ENCODE peak calls at places on chromosomes 7 and 10, in six cellular contexts. One of them, this sample, is unnamed.

GRCh38 chr10:32445036-32445435 is 904 bp upstream of the CCDC7 start:
- DNase-seq in HCT116: no peak
- DNase-seq in spleen: peak
- DNase-seq in transverse colon: no peak
- DNase-seq in GM12878: no peak
- DNase-seq in upper lobe of left lung: peak
- DNase-seq in this sample: no peak

GRCh38 chr10:124709862-124710261 is 34.3 kb downstream of the FAM53B start:
- DNase-seq in GM12878: no peak
- DNase-seq in upper lobe of left lung: peak
- DNase-seq in transverse colon: peak
- DNase-seq in spleen: peak
- DNase-seq in HCT116: no peak
- DNase-seq in this sample: no peak

GRCh38 chr7:80312139-80312661 is 177.6 kb downstream of the GNAI1 start:
- DNase-seq in HCT116: no peak
- DNase-seq in GM12878: no peak
- DNase-seq in transverse colon: peak
- DNase-seq in spleen: no peak
- DNase-seq in upper lobe of left lung: no peak
- DNase-seq in this sample: no peak

GRCh38 chr10:498760-499435 is 190.6 kb downstream of the DIP2C start:
- DNase-seq in HCT116: no peak
- DNase-seq in GM12878: no peak
- DNase-seq in spleen: peak
- DNase-seq in upper lobe of left lung: no peak
- DNase-seq in transverse colon: no peak
- DNase-seq in this sample: no peak

GRCh38 chr7:139720705-139721231 is 57.0 kb downstream of the HIPK2 start:
- DNase-seq in GM12878: no peak
- DNase-seq in transverse colon: peak
- DNase-seq in spleen: no peak
- DNase-seq in HCT116: no peak
- DNase-seq in upper lobe of left lung: no peak
- DNase-seq in this sample: no peak

GRCh38 chr7:20595971-20596370 is 19.5 kb upstream of the ABCB5 start:
- DNase-seq in GM12878: no peak
- DNase-seq in spleen: no peak
- DNase-seq in transverse colon: no peak
- DNase-seq in HCT116: no peak
- DNase-seq in upper lobe of left lung: no peak
- DNase-seq in this sample: no peak

GRCh38 chr10:25294032-25294926 is 119.5 kb downstream of the GPR158 start:
- DNase-seq in HCT116: peak
- DNase-seq in spleen: no peak
- DNase-seq in upper lobe of left lung: no peak
- DNase-seq in transverse colon: no peak
- DNase-seq in GM12878: no peak
- DNase-seq in this sample: no peak

GRCh38 chr7:76427635-76428034 is 2.9 kb downstream of the ZP3 start:
- DNase-seq in GM12878: no peak
- DNase-seq in HCT116: no peak
- DNase-seq in spleen: no peak
- DNase-seq in transverse colon: no peak
- DNase-seq in upper lobe of left lung: no peak
- DNase-seq in this sample: no peak

GRCh38 chr10:122019414-122019975 is 30.5 kb downstream of the TACC2 start:
- DNase-seq in GM12878: no peak
- DNase-seq in HCT116: no peak
- DNase-seq in transverse colon: peak
- DNase-seq in upper lobe of left lung: peak
- DNase-seq in spleen: no peak
- DNase-seq in this sample: no peak

GRCh38 chr7:25028370-25028971 is 48.5 kb upstream of the OSBPL3 start:
- DNase-seq in GM12878: no peak
- DNase-seq in spleen: no peak
- DNase-seq in HCT116: no peak
- DNase-seq in transverse colon: no peak
- DNase-seq in upper lobe of left lung: no peak
- DNase-seq in this sample: no peak

GRCh38 chr7:157276091-157276561 is 60.7 kb upstream of the DNAJB6 start:
- DNase-seq in HCT116: no peak
- DNase-seq in upper lobe of left lung: no peak
- DNase-seq in spleen: peak
- DNase-seq in GM12878: no peak
- DNase-seq in transverse colon: no peak
- DNase-seq in this sample: no peak

GRCh38 chr7:99864041-99864440 is 12.8 kb downstream of the OR2AE1 start:
- DNase-seq in HCT116: no peak
- DNase-seq in upper lobe of left lung: no peak
- DNase-seq in transverse colon: no peak
- DNase-seq in spleen: no peak
- DNase-seq in GM12878: no peak
- DNase-seq in this sample: no peak

GRCh38 chr7:16657656-16658279 is 11.8 kb downstream of the BZW2 start:
- DNase-seq in upper lobe of left lung: no peak
- DNase-seq in spleen: no peak
- DNase-seq in HCT116: no peak
- DNase-seq in transverse colon: peak
- DNase-seq in GM12878: no peak
- DNase-seq in this sample: no peak

GRCh38 chr7:99359465-99360154 is 14.9 kb upstream of the ARPC1B start:
- DNase-seq in GM12878: no peak
- DNase-seq in spleen: no peak
- DNase-seq in HCT116: no peak
- DNase-seq in transverse colon: no peak
- DNase-seq in upper lobe of left lung: no peak
- DNase-seq in this sample: no peak

DNA sequence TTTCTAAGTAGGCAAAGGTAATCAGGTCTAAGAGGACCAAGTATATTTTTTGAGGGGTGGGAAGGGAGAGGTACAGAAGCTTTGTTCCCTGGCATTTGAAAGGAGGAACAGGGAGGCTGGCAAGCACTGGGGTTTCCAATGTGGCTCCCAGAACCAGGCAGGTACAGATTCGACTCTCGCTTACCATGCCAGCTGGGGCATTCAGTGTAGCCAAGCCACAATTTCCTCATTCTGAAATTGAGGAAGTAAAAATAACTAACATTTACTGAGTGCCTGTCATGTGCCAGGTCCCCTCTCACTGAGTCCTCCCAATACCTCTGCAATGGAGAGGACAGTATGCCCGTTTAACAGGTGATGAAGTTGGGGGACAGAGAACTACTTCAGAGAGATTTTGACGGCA is 45.9 kb upstream of the BET1 start:
- DNase-seq in transverse colon: peak
- DNase-seq in GM12878: peak
- DNase-seq in HCT116: no peak
- DNase-seq in upper lobe of left lung: no peak
- DNase-seq in spleen: peak
- DNase-seq in this sample: no peak
- TF ChIP-seq POLR2AphosphoS5 in transverse colon: no peak
- TF ChIP-seq POLR2AphosphoS5 in GM12878: no peak
- TF ChIP-seq POLR2AphosphoS5 in HCT116: no peak
- TF ChIP-seq POLR2AphosphoS5 in upper lobe of left lung: no peak
- TF ChIP-seq POLR2AphosphoS5 in spleen: no peak
- TF ChIP-seq POLR2AphosphoS5 in this sample: no peak

GRCh38 chr7:101217388-101218235 is at the start of the genes PLOD3 and ZNHIT1:
- DNase-seq in spleen: peak
- DNase-seq in HCT116: peak
- DNase-seq in transverse colon: peak
- DNase-seq in upper lobe of left lung: peak
- DNase-seq in GM12878: peak
- DNase-seq in this sample: peak
- TF ChIP-seq POLR2A in spleen: no peak
- TF ChIP-seq POLR2A in HCT116: peak
- TF ChIP-seq POLR2A in transverse colon: peak
- TF ChIP-seq POLR2A in upper lobe of left lung: no peak
- TF ChIP-seq POLR2A in GM12878: peak
- TF ChIP-seq POLR2A in this sample: peak

GRCh38 chr7:96949766-96950165 is 55.6 kb upstream of the DLX6 start:
- DNase-seq in spleen: no peak
- DNase-seq in GM12878: no peak
- DNase-seq in transverse colon: no peak
- DNase-seq in HCT116: no peak
- DNase-seq in upper lobe of left lung: no peak
- DNase-seq in this sample: no peak
- TF ChIP-seq POLR2AphosphoS5 in spleen: no peak
- TF ChIP-seq POLR2AphosphoS5 in GM12878: no peak
- TF ChIP-seq POLR2AphosphoS5 in transverse colon: no peak
- TF ChIP-seq POLR2AphosphoS5 in HCT116: no peak
- TF ChIP-seq POLR2AphosphoS5 in upper lobe of left lung: no peak
- TF ChIP-seq POLR2AphosphoS5 in this sample: no peak

GRCh38 chr10:93495654-93496321 is 624 bp upstream of the CEP55 start:
- DNase-seq in spleen: peak
- DNase-seq in transverse colon: peak
- DNase-seq in HCT116: no peak
- DNase-seq in upper lobe of left lung: peak
- DNase-seq in GM12878: no peak
- DNase-seq in this sample: no peak

GRCh38 chr10:93498196-93498595 is 1.8 kb downstream of the CEP55 start:
- DNase-seq in upper lobe of left lung: no peak
- DNase-seq in spleen: no peak
- DNase-seq in transverse colon: no peak
- DNase-seq in HCT116: no peak
- DNase-seq in GM12878: no peak
- DNase-seq in this sample: no peak

GRCh38 chr10:93493162-93493561 is 3.2 kb upstream of the CEP55 start:
- DNase-seq in spleen: no peak
- DNase-seq in HCT116: no peak
- DNase-seq in transverse colon: no peak
- DNase-seq in GM12878: no peak
- DNase-seq in upper lobe of left lung: no peak
- DNase-seq in this sample: no peak

GRCh38 chr10:93494494-93494893 is 1.9 kb upstream of the CEP55 start:
- DNase-seq in transverse colon: no peak
- DNase-seq in upper lobe of left lung: no peak
- DNase-seq in HCT116: no peak
- DNase-seq in GM12878: no peak
- DNase-seq in spleen: no peak
- DNase-seq in this sample: no peak

DNA sequence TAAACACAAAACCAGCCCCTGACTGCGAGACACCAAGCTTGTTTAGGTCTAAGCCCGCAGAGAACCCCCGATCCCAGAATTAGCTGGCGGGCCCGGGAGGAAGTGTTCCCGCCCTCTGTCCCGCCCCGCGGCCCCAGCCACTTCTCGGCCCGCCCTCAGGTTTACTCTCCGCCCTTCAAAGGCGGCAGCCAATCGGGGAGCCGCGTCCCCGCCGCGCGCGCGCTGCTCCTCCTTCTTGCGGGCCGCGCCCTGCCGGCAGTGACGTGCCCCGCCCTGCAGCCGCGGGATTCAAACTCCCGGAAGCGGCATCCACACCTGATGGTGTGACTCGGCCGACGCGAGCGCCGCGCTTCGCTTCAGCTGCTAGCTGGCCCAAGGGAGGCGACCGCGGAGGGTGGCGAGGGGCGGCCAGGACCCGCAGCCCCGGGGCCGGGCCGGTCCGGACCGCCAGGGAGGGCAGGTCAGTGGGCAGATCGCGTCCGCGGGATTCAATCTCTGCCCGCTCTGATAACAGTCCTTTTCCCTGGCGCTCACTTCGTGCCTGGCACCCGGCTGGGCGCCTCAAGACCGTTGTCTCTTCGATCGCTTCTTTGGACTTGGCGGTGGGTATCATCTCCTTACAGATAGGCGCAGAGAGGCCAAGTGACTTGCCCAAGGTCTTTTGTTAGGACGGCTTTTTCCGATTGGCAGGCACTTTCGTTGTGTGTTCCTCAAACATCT is at the start of gene CEP55:
- DNase-seq in transverse colon: peak
- DNase-seq in HCT116: peak
- DNase-seq in GM12878: peak
- DNase-seq in upper lobe of left lung: peak
- DNase-seq in spleen: peak
- DNase-seq in this sample: peak
- TF ChIP-seq POLR2A in transverse colon: no peak
- TF ChIP-seq POLR2A in HCT116: peak
- TF ChIP-seq POLR2A in GM12878: peak
- TF ChIP-seq POLR2A in upper lobe of left lung: peak
- TF ChIP-seq POLR2A in spleen: no peak
- TF ChIP-seq POLR2A in this sample: peak

GRCh38 chr7:130960208-130960988 is 226.4 kb upstream of the KLF14 start:
- DNase-seq in GM12878: peak
- DNase-seq in transverse colon: no peak
- DNase-seq in spleen: no peak
- DNase-seq in upper lobe of left lung: no peak
- DNase-seq in HCT116: peak
- DNase-seq in this sample: no peak

GRCh38 chr7:130962109-130962508 is 228.1 kb upstream of the KLF14 start:
- DNase-seq in transverse colon: no peak
- DNase-seq in spleen: no peak
- DNase-seq in upper lobe of left lung: no peak
- DNase-seq in GM12878: no peak
- DNase-seq in HCT116: no peak
- DNase-seq in this sample: no peak

GRCh38 chr7:130959743-130960207 is 225.8 kb upstream of the KLF14 start:
- DNase-seq in transverse colon: no peak
- DNase-seq in GM12878: no peak
- DNase-seq in upper lobe of left lung: no peak
- DNase-seq in spleen: no peak
- DNase-seq in HCT116: peak
- DNase-seq in this sample: no peak

GRCh38 chr7:130963349-130963748 is 229.3 kb upstream of the KLF14 start:
- DNase-seq in spleen: no peak
- DNase-seq in transverse colon: no peak
- DNase-seq in GM12878: no peak
- DNase-seq in HCT116: no peak
- DNase-seq in upper lobe of left lung: peak
- DNase-seq in this sample: no peak

DNA sequence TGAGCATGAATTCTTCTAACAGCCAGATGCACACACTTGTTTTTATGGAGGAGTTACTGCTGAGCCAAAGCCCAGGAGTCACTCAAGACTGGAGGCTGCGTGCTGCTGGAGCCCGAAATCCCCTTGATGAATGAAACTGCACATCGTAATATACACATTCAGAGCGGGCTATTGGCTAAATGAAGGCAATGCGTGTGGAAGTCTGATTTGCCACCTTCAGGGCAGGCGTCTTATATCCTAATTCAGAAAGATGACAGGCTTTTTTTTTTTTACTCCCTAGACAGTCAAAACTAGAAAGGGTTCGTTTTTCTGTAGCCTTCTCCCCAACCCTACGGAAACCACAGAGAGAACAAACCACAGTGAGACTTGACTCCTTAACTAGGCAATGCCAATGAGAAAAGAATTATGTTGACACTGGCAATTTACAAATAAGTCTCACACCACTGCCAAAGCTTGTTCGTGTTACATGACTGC is 227.2 kb upstream of the KLF14 start:
- DNase-seq in upper lobe of left lung: no peak
- DNase-seq in HCT116: peak
- DNase-seq in spleen: peak
- DNase-seq in GM12878: peak
- DNase-seq in transverse colon: peak
- DNase-seq in this sample: peak
- TF ChIP-seq POLR2AphosphoS5 in upper lobe of left lung: peak
- TF ChIP-seq POLR2AphosphoS5 in HCT116: peak
- TF ChIP-seq POLR2AphosphoS5 in spleen: peak
- TF ChIP-seq POLR2AphosphoS5 in GM12878: peak
- TF ChIP-seq POLR2AphosphoS5 in transverse colon: no peak
- TF ChIP-seq POLR2AphosphoS5 in this sample: peak

This sample was measured in GM12891.